ENCODE peak calls at places on chromosomes 7 and 10, in five cellular contexts. One of them, this sample, is unnamed.

GRCh38 chr7:140275069-140275961 is 98.5 kb upstream of the KDM7A start:
- DNase-seq in IMR-90: no peak
- DNase-seq in mammary epithelial cell: no peak
- DNase-seq in SK-N-SH: no peak
- DNase-seq in colonic mucosa: no peak
- DNase-seq in this sample: no peak

GRCh38 chr10:23408330-23408976 is 30.4 kb upstream of the OTUD1 start:
- DNase-seq in IMR-90: peak; percentile 95
- DNase-seq in mammary epithelial cell: no peak
- DNase-seq in SK-N-SH: peak; percentile 54
- DNase-seq in colonic mucosa: no peak
- DNase-seq in this sample: no peak

GRCh38 chr7:134954197-134955082 is 31.9 kb upstream of the AGBL3 start:
- DNase-seq in colonic mucosa: no peak
- DNase-seq in IMR-90: peak; percentile 54
- DNase-seq in mammary epithelial cell: no peak
- DNase-seq in SK-N-SH: peak; percentile 44
- DNase-seq in this sample: peak; percentile 4

GRCh38 chr7:143318661-143319060 is 2.8 kb downstream of the CLCN1 start:
- DNase-seq in colonic mucosa: no peak
- DNase-seq in mammary epithelial cell: peak; percentile 90
- DNase-seq in IMR-90: peak; percentile 49
- DNase-seq in SK-N-SH: no peak
- DNase-seq in this sample: peak; percentile 70

GRCh38 chr7:88091988-88092675 is 127.7 kb downstream of the SRI start:
- DNase-seq in mammary epithelial cell: no peak
- DNase-seq in SK-N-SH: peak; percentile 23
- DNase-seq in colonic mucosa: no peak
- DNase-seq in IMR-90: no peak
- DNase-seq in this sample: no peak

GRCh38 chr10:96586419-96587254 is at the start of gene TM9SF3:
- DNase-seq in colonic mucosa: peak; percentile 93
- DNase-seq in SK-N-SH: peak; percentile 97
- DNase-seq in mammary epithelial cell: peak; percentile 85
- DNase-seq in IMR-90: peak; percentile 83
- DNase-seq in this sample: no peak

GRCh38 chr7:144391823-144392255 is 11.7 kb downstream of the NOBOX start:
- DNase-seq in SK-N-SH: peak; percentile 66
- DNase-seq in colonic mucosa: no peak
- DNase-seq in mammary epithelial cell: peak; percentile 35
- DNase-seq in IMR-90: peak; percentile 39
- DNase-seq in this sample: no peak

GRCh38 chr7:139231513-139232376 is 708 bp downstream of the UBN2 start:
- DNase-seq in IMR-90: peak; percentile 6
- DNase-seq in colonic mucosa: peak; percentile 52
- DNase-seq in SK-N-SH: peak; percentile 83
- DNase-seq in mammary epithelial cell: peak; percentile 48
- DNase-seq in this sample: no peak

GRCh38 chr10:69411476-69411875 is 5.2 kb downstream of the TACR2 start:
- DNase-seq in SK-N-SH: no peak
- DNase-seq in colonic mucosa: no peak
- DNase-seq in IMR-90: no peak
- DNase-seq in mammary epithelial cell: no peak
- DNase-seq in this sample: no peak

GRCh38 chr10:123746016-123746415 is 79.9 kb downstream of the GPR26 start:
- DNase-seq in SK-N-SH: no peak
- DNase-seq in colonic mucosa: no peak
- DNase-seq in IMR-90: no peak
- DNase-seq in mammary epithelial cell: no peak
- DNase-seq in this sample: no peak

GRCh38 chr10:71397340-71398212 is 856 bp downstream of the CDH23 start:
- DNase-seq in SK-N-SH: peak; percentile 76
- DNase-seq in colonic mucosa: no peak
- DNase-seq in IMR-90: no peak
- DNase-seq in mammary epithelial cell: no peak
- DNase-seq in this sample: no peak
- H3K9ac ChIP-seq in SK-N-SH: no peak overlapping the region
- H3K9ac ChIP-seq in colonic mucosa: peak overlapping the region; percentile 24
- H3K9ac ChIP-seq in IMR-90: no peak overlapping the region
- H3K9ac ChIP-seq in mammary epithelial cell: no peak overlapping the region
- H3K9ac ChIP-seq in this sample: no peak overlapping the region

GRCh38 chr7:64101943-64102655 is 56.9 kb downstream of the ZNF727 start:
- DNase-seq in mammary epithelial cell: no peak
- DNase-seq in IMR-90: no peak
- DNase-seq in SK-N-SH: no peak
- DNase-seq in colonic mucosa: no peak
- DNase-seq in this sample: no peak

GRCh38 chr7:64102656-64103400 is 57.6 kb downstream of the ZNF727 start:
- DNase-seq in IMR-90: no peak
- DNase-seq in colonic mucosa: no peak
- DNase-seq in SK-N-SH: no peak
- DNase-seq in mammary epithelial cell: no peak
- DNase-seq in this sample: no peak

GRCh38 chr7:64101126-64101942 is 56.1 kb downstream of the ZNF727 start:
- DNase-seq in colonic mucosa: no peak
- DNase-seq in SK-N-SH: no peak
- DNase-seq in IMR-90: no peak
- DNase-seq in mammary epithelial cell: no peak
- DNase-seq in this sample: no peak

GRCh38 chr7:64099656-64100531 is 54.7 kb downstream of the ZNF727 start:
- DNase-seq in colonic mucosa: no peak
- DNase-seq in IMR-90: no peak
- DNase-seq in mammary epithelial cell: no peak
- DNase-seq in SK-N-SH: no peak
- DNase-seq in this sample: no peak
- H3K9me3 ChIP-seq in colonic mucosa: no peaks in the 10 kb centered on the region
- H3K9me3 ChIP-seq in IMR-90: peaks cover 32% of the 10 kb centered on the region
- H3K9me3 ChIP-seq in mammary epithelial cell: peaks cover 41% of the 10 kb centered on the region
- H3K9me3 ChIP-seq in SK-N-SH: no peaks in the 10 kb centered on the region
- H3K9me3 ChIP-seq in this sample: peaks cover 14% of the 10 kb centered on the region

DNA sequence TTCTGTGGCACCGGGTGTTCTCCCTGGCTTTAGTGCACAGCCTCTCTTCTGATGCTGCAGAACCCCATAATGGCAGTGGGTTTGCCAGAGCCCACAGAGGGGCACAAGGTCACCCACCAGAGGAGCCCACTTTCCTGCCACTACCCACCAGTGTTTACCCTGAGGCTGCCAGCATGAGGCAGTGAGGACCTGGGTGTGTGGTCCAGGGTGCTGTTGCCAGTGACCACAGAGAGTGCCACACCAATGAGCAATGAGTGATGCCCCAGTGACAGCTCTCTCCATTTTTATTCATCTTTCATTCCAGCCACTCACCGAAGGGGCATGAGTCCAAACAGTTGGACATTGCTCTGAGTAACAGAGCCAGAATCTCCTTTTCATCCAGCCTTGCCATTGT is 34.8 kb downstream of the MTURN start:
- DNase-seq in IMR-90: no peak
- DNase-seq in SK-N-SH: no peak
- DNase-seq in mammary epithelial cell: peak; percentile 68
- DNase-seq in colonic mucosa: no peak
- DNase-seq in this sample: no peak
- H3K9ac ChIP-seq in IMR-90: no peak overlapping the region
- H3K9ac ChIP-seq in SK-N-SH: no peak overlapping the region
- H3K9ac ChIP-seq in mammary epithelial cell: peak overlapping the region; percentile 30
- H3K9ac ChIP-seq in colonic mucosa: no peak overlapping the region
- H3K9ac ChIP-seq in this sample: peak overlapping the region; percentile 51

GRCh38 chr7:64521409-64521984 is 41.4 kb downstream of the ZNF680 start:
- DNase-seq in colonic mucosa: no peak
- DNase-seq in SK-N-SH: no peak
- DNase-seq in mammary epithelial cell: no peak
- DNase-seq in IMR-90: no peak
- DNase-seq in this sample: no peak
- H3K9me3 ChIP-seq in colonic mucosa: peaks cover 11% of the 10 kb centered on the region
- H3K9me3 ChIP-seq in SK-N-SH: peaks cover 75% of the 10 kb centered on the region
- H3K9me3 ChIP-seq in mammary epithelial cell: peaks cover 44% of the 10 kb centered on the region
- H3K9me3 ChIP-seq in IMR-90: peaks cover 17% of the 10 kb centered on the region
- H3K9me3 ChIP-seq in this sample: peaks cover 16% of the 10 kb centered on the region

GRCh38 chr10:46539596-46540411 is 16.7 kb downstream of the GPRIN2 start:
- DNase-seq in colonic mucosa: no peak
- DNase-seq in SK-N-SH: no peak
- DNase-seq in mammary epithelial cell: no peak
- DNase-seq in IMR-90: peak; percentile 87
- DNase-seq in this sample: no peak

GRCh38 chr10:46541017-46541661 is 15.3 kb downstream of the GPRIN2 start:
- DNase-seq in colonic mucosa: peak; percentile 71
- DNase-seq in SK-N-SH: peak; percentile 84
- DNase-seq in mammary epithelial cell: no peak
- DNase-seq in IMR-90: no peak
- DNase-seq in this sample: no peak

GRCh38 chr10:46538723-46539426 is 17.6 kb downstream of the GPRIN2 start:
- DNase-seq in SK-N-SH: no peak
- DNase-seq in IMR-90: peak; percentile 35
- DNase-seq in colonic mucosa: no peak
- DNase-seq in mammary epithelial cell: no peak
- DNase-seq in this sample: no peak

GRCh38 chr10:46541735-46542566 is 14.5 kb downstream of the GPRIN2 start:
- DNase-seq in mammary epithelial cell: no peak
- DNase-seq in SK-N-SH: peak; percentile 35
- DNase-seq in IMR-90: no peak
- DNase-seq in colonic mucosa: no peak
- DNase-seq in this sample: no peak

DNA sequence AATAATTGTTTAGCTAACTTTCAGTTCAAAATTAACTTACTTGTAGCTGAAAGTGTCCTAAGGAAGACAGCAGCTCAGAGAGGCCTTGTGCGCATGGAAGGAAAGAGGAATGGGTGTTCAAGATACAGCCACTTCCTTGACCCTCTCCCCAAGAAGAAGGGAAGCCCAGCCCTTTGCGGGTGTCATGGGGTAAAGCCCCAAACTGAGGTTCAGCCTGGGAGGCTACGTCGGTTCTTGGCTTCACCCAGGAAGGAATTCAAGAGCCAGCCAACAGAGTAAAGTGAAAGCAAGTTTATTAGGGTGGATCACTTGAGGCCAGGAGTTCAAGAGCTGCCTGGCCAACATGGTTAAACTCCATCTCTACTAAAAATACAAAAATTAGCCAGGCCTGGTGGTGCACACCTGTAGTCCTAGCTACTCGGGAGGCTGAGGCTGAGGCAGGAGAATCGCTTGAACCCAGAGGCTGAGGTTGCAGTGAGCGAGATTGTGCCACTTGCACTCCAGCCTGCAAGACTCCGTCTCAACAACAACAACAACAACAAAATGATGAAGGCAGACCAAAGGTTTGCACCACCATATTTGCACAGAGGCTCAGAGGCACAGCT is 15.9 kb downstream of the GPRIN2 start:
- DNase-seq in SK-N-SH: no peak
- DNase-seq in colonic mucosa: no peak
- DNase-seq in IMR-90: no peak
- DNase-seq in mammary epithelial cell: no peak
- DNase-seq in this sample: no peak
- H3K9ac ChIP-seq in SK-N-SH: no peak overlapping the region
- H3K9ac ChIP-seq in colonic mucosa: no peak overlapping the region
- H3K9ac ChIP-seq in IMR-90: peak overlapping the region; percentile 60
- H3K9ac ChIP-seq in mammary epithelial cell: no peak overlapping the region
- H3K9ac ChIP-seq in this sample: no peak overlapping the region

GRCh38 chr7:64990936-64991335 is at the start of gene ZNF117:
- DNase-seq in colonic mucosa: no peak
- DNase-seq in SK-N-SH: no peak
- DNase-seq in IMR-90: no peak
- DNase-seq in mammary epithelial cell: no peak
- DNase-seq in this sample: no peak
- H3K9me3 ChIP-seq in colonic mucosa: no peaks in the 10 kb centered on the region
- H3K9me3 ChIP-seq in SK-N-SH: peaks cover 12% of the 10 kb centered on the region
- H3K9me3 ChIP-seq in IMR-90: peaks cover 48% of the 10 kb centered on the region
- H3K9me3 ChIP-seq in mammary epithelial cell: peaks cover 40% of the 10 kb centered on the region
- H3K9me3 ChIP-seq in this sample: peaks cover 6% of the 10 kb centered on the region

GRCh38 chr7:105012503-105013282 is 1.3 kb upstream of the KMT2E start:
- DNase-seq in mammary epithelial cell: peak; percentile 99
- DNase-seq in colonic mucosa: peak; percentile 100
- DNase-seq in IMR-90: peak; percentile 97
- DNase-seq in SK-N-SH: peak; percentile 98
- DNase-seq in this sample: peak; percentile 84

GRCh38 chr7:105007298-105007697 is 6.7 kb upstream of the KMT2E start:
- DNase-seq in mammary epithelial cell: no peak
- DNase-seq in SK-N-SH: no peak
- DNase-seq in colonic mucosa: no peak
- DNase-seq in IMR-90: no peak
- DNase-seq in this sample: no peak

GRCh38 chr7:105010538-105011523 is 3.2 kb upstream of the KMT2E start:
- DNase-seq in IMR-90: peak; percentile 29
- DNase-seq in SK-N-SH: no peak
- DNase-seq in mammary epithelial cell: no peak
- DNase-seq in colonic mucosa: no peak
- DNase-seq in this sample: no peak

GRCh38 chr7:105011771-105012502 is 2.1 kb upstream of the KMT2E start:
- DNase-seq in IMR-90: no peak
- DNase-seq in colonic mucosa: no peak
- DNase-seq in SK-N-SH: no peak
- DNase-seq in mammary epithelial cell: no peak
- DNase-seq in this sample: no peak

DNA sequence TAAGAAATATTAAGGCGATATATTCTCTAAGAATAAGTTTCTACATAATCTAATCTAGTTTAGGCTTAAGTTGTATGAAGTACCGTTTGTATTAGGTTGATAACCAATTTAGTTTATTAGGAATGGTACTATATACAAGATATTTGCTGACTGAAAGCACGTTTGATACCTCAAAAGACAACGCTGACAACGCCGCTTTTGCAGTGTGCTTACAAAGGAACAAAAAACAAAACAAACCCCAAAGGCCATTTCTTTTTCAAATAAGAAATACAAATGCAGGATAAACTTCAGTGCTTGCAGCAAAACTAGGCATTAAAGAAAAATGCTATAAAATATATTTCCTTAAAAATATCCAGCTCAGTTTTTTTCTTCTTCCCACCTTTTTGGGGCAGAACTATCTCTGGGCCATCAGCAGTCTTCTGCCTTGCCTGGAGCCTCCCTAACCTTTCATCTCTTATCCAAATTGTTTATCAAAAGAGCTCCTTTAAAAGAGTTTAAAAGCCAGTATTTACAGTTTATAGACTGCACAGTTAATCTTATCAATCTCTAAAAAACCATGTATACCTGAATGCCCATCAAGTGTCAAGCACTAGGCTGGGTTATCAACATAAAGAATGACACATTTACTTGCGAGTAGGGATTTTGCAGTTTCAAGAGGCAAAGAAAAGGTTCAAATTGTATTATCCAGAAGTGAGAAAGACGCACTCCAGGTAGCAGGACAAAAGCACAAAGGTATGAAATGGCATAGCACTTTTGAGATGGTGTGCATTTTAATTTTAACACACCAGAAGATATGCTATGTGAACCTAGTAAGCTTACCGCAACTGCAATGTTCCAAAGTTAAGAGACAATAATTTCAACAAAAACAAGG is 4.1 kb upstream of the KMT2E start:
- DNase-seq in SK-N-SH: no peak
- DNase-seq in mammary epithelial cell: no peak
- DNase-seq in IMR-90: no peak
- DNase-seq in colonic mucosa: no peak
- DNase-seq in this sample: no peak
- H3K9ac ChIP-seq in SK-N-SH: peak overlapping the region; percentile 99
- H3K9ac ChIP-seq in mammary epithelial cell: peak overlapping the region; percentile 100
- H3K9ac ChIP-seq in IMR-90: peak overlapping the region; percentile 95
- H3K9ac ChIP-seq in colonic mucosa: peak overlapping the region; percentile 84
- H3K9ac ChIP-seq in this sample: peak overlapping the region; percentile 100

This sample was measured in keratinocyte.